ENCODE peak calls at places on chromosomes 16 and 17, in four cellular contexts. One of them, this sample, is unnamed.

GRCh38 chr17:38441429-38442061 is 13.3 kb downstream of the ARHGAP23 start:
- DNase-seq in K562: no peak
- DNase-seq in SK-N-SH: no peak
- DNase-seq in HepG2: no peak
- DNase-seq in this sample: no peak

GRCh38 chr17:10360578-10360977 is 12.2 kb downstream of the MYH13 start:
- DNase-seq in K562: no peak
- DNase-seq in SK-N-SH: no peak
- DNase-seq in HepG2: no peak
- DNase-seq in this sample: no peak

GRCh38 chr16:75621170-75621477 is 2.0 kb downstream of the ADAT1 start:
- DNase-seq in K562: peak
- DNase-seq in SK-N-SH: peak
- DNase-seq in HepG2: peak
- DNase-seq in this sample: no peak

GRCh38 chr16:23182675-23183485 is at the start of gene SCNN1G:
- DNase-seq in K562: no peak
- DNase-seq in SK-N-SH: peak
- DNase-seq in HepG2: no peak
- DNase-seq in this sample: peak

GRCh38 chr16:50620646-50621451 is 60.3 kb downstream of the SNX20 start:
- DNase-seq in K562: no peak
- DNase-seq in SK-N-SH: no peak
- DNase-seq in HepG2: no peak
- DNase-seq in this sample: no peak

GRCh38 chr17:36661047-36661666 is 59.8 kb downstream of the MRM1 start:
- DNase-seq in K562: peak
- DNase-seq in SK-N-SH: peak
- DNase-seq in HepG2: no peak
- DNase-seq in this sample: no peak

GRCh38 chr16:27408012-27408601 is 6.1 kb downstream of the IL21R start:
- DNase-seq in K562: no peak
- DNase-seq in SK-N-SH: no peak
- DNase-seq in HepG2: peak
- DNase-seq in this sample: no peak

GRCh38 chr17:35423761-35424160 is 8.5 kb downstream of the SLFN12 start:
- DNase-seq in K562: no peak
- DNase-seq in SK-N-SH: no peak
- DNase-seq in HepG2: no peak
- DNase-seq in this sample: no peak

GRCh38 chr16:20674684-20675487 is 22.6 kb downstream of the ACSM1 start:
- DNase-seq in K562: no peak
- DNase-seq in SK-N-SH: no peak
- DNase-seq in HepG2: peak
- DNase-seq in this sample: no peak

GRCh38 chr16:11389631-11390565 is 44.6 kb downstream of the RMI2 start:
- DNase-seq in K562: no peak
- DNase-seq in SK-N-SH: peak
- DNase-seq in HepG2: no peak
- DNase-seq in this sample: no peak

GRCh38 chr17:7615265-7615747 is 609 bp upstream of the FXR2 start:
- DNase-seq in K562: no peak
- DNase-seq in SK-N-SH: no peak
- DNase-seq in HepG2: no peak
- DNase-seq in this sample: no peak

GRCh38 chr17:28751600-28752366 is 8.0 kb downstream of the TRAF4 start:
- DNase-seq in K562: no peak
- DNase-seq in SK-N-SH: no peak
- DNase-seq in HepG2: no peak
- DNase-seq in this sample: no peak

GRCh38 chr16:22648941-22649340 is 138.2 kb downstream of the NPIPB5 start:
- DNase-seq in K562: no peak
- DNase-seq in SK-N-SH: no peak
- DNase-seq in HepG2: no peak
- DNase-seq in this sample: no peak

GRCh38 chr17:36827056-36827455 is 110.2 kb upstream of the LHX1 start:
- DNase-seq in K562: no peak
- DNase-seq in SK-N-SH: no peak
- DNase-seq in HepG2: no peak
- DNase-seq in this sample: peak

GRCh38 chr17:50380369-50381259 is 7.6 kb downstream of the EME1 start:
- DNase-seq in K562: no peak
- DNase-seq in SK-N-SH: no peak
- DNase-seq in HepG2: no peak
- DNase-seq in this sample: no peak

GRCh38 chr17:48177816-48178215 is 70.2 kb downstream of the SNX11 start:
- DNase-seq in K562: no peak
- DNase-seq in SK-N-SH: no peak
- DNase-seq in HepG2: no peak
- DNase-seq in this sample: no peak

GRCh38 chr16:18948372-18949020 is 22.3 kb upstream of the SMG1 start:
- DNase-seq in K562: no peak
- DNase-seq in SK-N-SH: no peak
- DNase-seq in HepG2: no peak
- DNase-seq in this sample: no peak

GRCh38 chr16:88375236-88376052 is 7.3 kb upstream of the ZNF469 start:
- DNase-seq in K562: no peak
- DNase-seq in SK-N-SH: peak
- DNase-seq in HepG2: no peak
- DNase-seq in this sample: peak

GRCh38 chr16:70779361-70779760 is 21.6 kb downstream of the VAC14 start:
- DNase-seq in K562: no peak
- DNase-seq in SK-N-SH: no peak
- DNase-seq in HepG2: no peak
- DNase-seq in this sample: no peak

GRCh38 chr17:80285237-80285920 is 24.7 kb downstream of the RNF213 start:
- DNase-seq in K562: no peak
- DNase-seq in SK-N-SH: peak
- DNase-seq in HepG2: no peak
- DNase-seq in this sample: no peak

GRCh38 chr17:55745258-55745657 is 5.6 kb upstream of the PCTP start:
- DNase-seq in K562: no peak
- DNase-seq in SK-N-SH: no peak
- DNase-seq in HepG2: no peak
- DNase-seq in this sample: no peak

GRCh38 chr17:78013683-78014467 is 55.4 kb downstream of the TNRC6C start:
- DNase-seq in K562: peak
- DNase-seq in SK-N-SH: peak
- DNase-seq in HepG2: peak
- DNase-seq in this sample: peak

GRCh38 chr16:853981-854807 is 53.7 kb upstream of the GNG13 start:
- DNase-seq in K562: no peak
- DNase-seq in SK-N-SH: no peak
- DNase-seq in HepG2: no peak
- DNase-seq in this sample: no peak

DNA sequence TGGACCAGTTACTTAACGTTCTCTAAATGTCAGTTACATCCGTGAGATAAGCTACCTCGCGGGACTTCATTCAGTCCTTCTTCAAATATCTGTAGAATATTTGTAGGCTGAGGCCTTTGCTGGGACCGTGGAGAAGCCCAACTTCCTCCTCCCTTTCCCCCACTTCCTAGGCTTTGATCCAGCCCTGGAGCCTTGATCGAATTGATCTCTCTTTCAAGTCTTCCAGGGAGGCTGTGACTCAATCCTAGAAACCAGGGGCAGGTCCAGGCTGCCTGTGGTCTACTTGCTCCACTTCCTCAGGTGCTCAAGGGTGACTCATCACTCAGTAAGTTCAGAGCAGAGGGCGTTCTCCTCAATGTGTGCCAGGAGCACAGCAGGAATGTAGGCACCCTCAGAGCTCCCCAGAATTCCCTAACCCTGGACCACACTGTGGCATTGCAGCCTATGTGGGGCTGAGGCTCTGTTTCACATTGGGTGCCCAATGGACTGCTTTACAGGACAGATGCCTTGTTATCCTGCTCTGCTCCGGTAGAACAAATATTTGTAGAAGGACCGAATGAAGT is 11.2 kb upstream of the CEP20 start:
- DNase-seq in K562: peak
- DNase-seq in SK-N-SH: no peak
- DNase-seq in HepG2: peak
- DNase-seq in this sample: no peak
- TF ChIP-seq FOXJ3 in K562: no peak
- TF ChIP-seq FOXJ3 in SK-N-SH: no peak
- TF ChIP-seq FOXJ3 in HepG2: no peak
- TF ChIP-seq FOXJ3 in this sample: no peak

GRCh38 chr16:15495898-15496297 is 61.5 kb downstream of the BMERB1 start:
- DNase-seq in K562: no peak
- DNase-seq in SK-N-SH: no peak
- DNase-seq in HepG2: no peak
- DNase-seq in this sample: no peak

GRCh38 chr16:15502041-15502725 is 67.8 kb downstream of the BMERB1 start:
- DNase-seq in K562: peak
- DNase-seq in SK-N-SH: no peak
- DNase-seq in HepG2: peak
- DNase-seq in this sample: no peak

GRCh38 chr16:15494231-15494630 is 59.8 kb downstream of the BMERB1 start:
- DNase-seq in K562: no peak
- DNase-seq in SK-N-SH: no peak
- DNase-seq in HepG2: peak
- DNase-seq in this sample: no peak

GRCh38 chr16:15493416-15494181 is 59.2 kb downstream of the BMERB1 start:
- DNase-seq in K562: no peak
- DNase-seq in SK-N-SH: no peak
- DNase-seq in HepG2: no peak
- DNase-seq in this sample: no peak

DNA sequence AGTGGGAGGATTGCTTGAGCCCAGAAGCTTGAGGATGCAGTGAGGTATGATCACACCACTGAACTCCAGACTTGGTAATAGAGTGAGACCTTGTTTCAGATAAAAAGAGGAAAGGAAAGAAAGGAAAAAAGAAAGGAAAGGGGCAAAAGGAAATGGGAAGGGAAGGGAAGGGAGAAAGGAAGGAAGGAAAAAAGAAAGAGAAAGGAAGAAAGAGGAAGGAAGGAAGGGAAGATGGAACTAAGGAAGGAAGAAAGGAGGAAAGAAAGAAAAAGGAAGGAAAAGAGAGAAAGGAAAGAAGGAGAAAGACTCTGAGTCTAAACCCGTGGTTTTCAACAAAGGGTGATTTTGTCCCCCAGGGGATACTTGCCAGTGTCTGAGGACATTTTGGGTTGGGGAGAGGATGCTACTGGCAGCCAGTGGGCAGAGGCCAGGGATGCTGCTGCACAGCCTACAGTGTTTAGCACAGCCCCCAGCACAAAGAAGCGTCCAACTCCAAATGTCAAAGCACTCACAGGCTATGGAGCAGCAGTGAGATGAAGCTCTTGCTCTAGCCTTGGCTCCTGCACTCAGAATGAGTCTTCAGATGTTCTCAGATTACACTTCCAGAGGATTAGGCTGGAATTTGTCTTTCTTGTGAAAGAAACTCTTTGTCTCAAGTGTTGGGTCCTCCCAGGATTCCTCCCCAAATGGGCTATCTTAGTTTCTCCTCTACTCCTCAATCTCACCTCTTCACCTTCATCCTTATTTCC is 64.2 kb downstream of the BMERB1 start:
- DNase-seq in K562: no peak
- DNase-seq in SK-N-SH: no peak
- DNase-seq in HepG2: no peak
- DNase-seq in this sample: no peak
- TF ChIP-seq FOXJ3 in K562: no peak
- TF ChIP-seq FOXJ3 in SK-N-SH: no peak
- TF ChIP-seq FOXJ3 in HepG2: no peak
- TF ChIP-seq FOXJ3 in this sample: no peak

GRCh38 chr16:67396159-67396774 is 3.0 kb upstream of the TPPP3 start:
- DNase-seq in K562: peak
- DNase-seq in SK-N-SH: peak
- DNase-seq in HepG2: peak
- DNase-seq in this sample: peak
- TF ChIP-seq FOXJ3 in K562: peak
- TF ChIP-seq FOXJ3 in SK-N-SH: no peak
- TF ChIP-seq FOXJ3 in HepG2: no peak
- TF ChIP-seq FOXJ3 in this sample: no peak

GRCh38 chr17:73290399-73291259 is 21.2 kb downstream of the CDC42EP4 start:
- DNase-seq in K562: no peak
- DNase-seq in SK-N-SH: no peak
- DNase-seq in HepG2: no peak
- DNase-seq in this sample: no peak

GRCh38 chr17:73285916-73286862 is 24.5 kb upstream of the CPSF4L start:
- DNase-seq in K562: no peak
- DNase-seq in SK-N-SH: no peak
- DNase-seq in HepG2: no peak
- DNase-seq in this sample: no peak

GRCh38 chr17:73286863-73287296 is 24.9 kb downstream of the CDC42EP4 start:
- DNase-seq in K562: peak
- DNase-seq in SK-N-SH: no peak
- DNase-seq in HepG2: no peak
- DNase-seq in this sample: no peak

GRCh38 chr17:73289549-73290254 is 22.1 kb downstream of the CDC42EP4 start:
- DNase-seq in K562: no peak
- DNase-seq in SK-N-SH: no peak
- DNase-seq in HepG2: no peak
- DNase-seq in this sample: no peak

GRCh38 chr17:73288534-73289302 is 23.1 kb downstream of the CDC42EP4 start:
- DNase-seq in K562: peak
- DNase-seq in SK-N-SH: no peak
- DNase-seq in HepG2: peak
- DNase-seq in this sample: no peak
- TF ChIP-seq FOXJ3 in K562: no peak
- TF ChIP-seq FOXJ3 in SK-N-SH: no peak
- TF ChIP-seq FOXJ3 in HepG2: peak
- TF ChIP-seq FOXJ3 in this sample: no peak

GRCh38 chr16:48365601-48366164 is 19.5 kb downstream of the SIAH1 start:
- DNase-seq in K562: peak
- DNase-seq in SK-N-SH: peak
- DNase-seq in HepG2: peak
- DNase-seq in this sample: peak

GRCh38 chr16:48367443-48368049 is 17.7 kb downstream of the SIAH1 start:
- DNase-seq in K562: no peak
- DNase-seq in SK-N-SH: no peak
- DNase-seq in HepG2: no peak
- DNase-seq in this sample: no peak

GRCh38 chr16:48365030-48365600 is 20.1 kb downstream of the SIAH1 start:
- DNase-seq in K562: no peak
- DNase-seq in SK-N-SH: no peak
- DNase-seq in HepG2: no peak
- DNase-seq in this sample: no peak

GRCh38 chr16:48369765-48370164 is 15.4 kb downstream of the SIAH1 start:
- DNase-seq in K562: no peak
- DNase-seq in SK-N-SH: no peak
- DNase-seq in HepG2: no peak
- DNase-seq in this sample: no peak

GRCh38 chr16:48366165-48367093 is 18.8 kb downstream of the SIAH1 start:
- DNase-seq in K562: peak
- DNase-seq in SK-N-SH: peak
- DNase-seq in HepG2: peak
- DNase-seq in this sample: peak
- TF ChIP-seq FOXJ3 in K562: no peak
- TF ChIP-seq FOXJ3 in SK-N-SH: no peak
- TF ChIP-seq FOXJ3 in HepG2: no peak
- TF ChIP-seq FOXJ3 in this sample: no peak

GRCh38 chr17:82257473-82257872 is 16.0 kb downstream of the CSNK1D start:
- DNase-seq in K562: peak
- DNase-seq in SK-N-SH: peak
- DNase-seq in HepG2: no peak
- DNase-seq in this sample: peak
- TF ChIP-seq FOXJ3 in K562: no peak
- TF ChIP-seq FOXJ3 in SK-N-SH: no peak
- TF ChIP-seq FOXJ3 in HepG2: no peak
- TF ChIP-seq FOXJ3 in this sample: no peak